ENCODE peak calls at places on chromosomes 11 and 22, in four cellular contexts. One of them, this sample, is unnamed.

GRCh38 chr11:14374922-14375630 is 16.1 kb upstream of the RRAS2 start:
- DNase-seq in kidney: no peak
- DNase-seq in A549: peak
- DNase-seq in CD8-positive, alpha-beta T cell: no peak
- DNase-seq in this sample: no peak

GRCh38 chr11:11148104-11148509 is 204.9 kb downstream of the CSNK2A3 start:
- DNase-seq in A549: peak
- DNase-seq in kidney: peak
- DNase-seq in CD8-positive, alpha-beta T cell: peak
- DNase-seq in this sample: peak

GRCh38 chr11:58179648-58180047 is 9.2 kb upstream of the OR9Q2 start:
- DNase-seq in CD8-positive, alpha-beta T cell: no peak
- DNase-seq in A549: no peak
- DNase-seq in kidney: peak
- DNase-seq in this sample: peak

GRCh38 chr11:89626366-89626765 is 83.7 kb upstream of the TRIM77 start:
- DNase-seq in A549: no peak
- DNase-seq in kidney: no peak
- DNase-seq in CD8-positive, alpha-beta T cell: no peak
- DNase-seq in this sample: no peak

GRCh38 chr11:6523253-6523652 is 26.2 kb downstream of the DNHD1 start:
- DNase-seq in A549: peak
- DNase-seq in kidney: no peak
- DNase-seq in CD8-positive, alpha-beta T cell: no peak
- DNase-seq in this sample: no peak

GRCh38 chr11:24391165-24391564 is 105.7 kb upstream of the LUZP2 start:
- DNase-seq in kidney: no peak
- DNase-seq in CD8-positive, alpha-beta T cell: no peak
- DNase-seq in A549: peak
- DNase-seq in this sample: no peak

GRCh38 chr11:122202951-122203456 is 87.0 kb upstream of the BLID start:
- DNase-seq in kidney: peak
- DNase-seq in CD8-positive, alpha-beta T cell: peak
- DNase-seq in A549: peak
- DNase-seq in this sample: peak

GRCh38 chr11:2404735-2405196 is 4.2 kb downstream of the TSSC4 start:
- DNase-seq in kidney: no peak
- DNase-seq in CD8-positive, alpha-beta T cell: no peak
- DNase-seq in A549: no peak
- DNase-seq in this sample: no peak

GRCh38 chr11:35276396-35276795 is 137.4 kb downstream of the CD44 start:
- DNase-seq in A549: peak
- DNase-seq in CD8-positive, alpha-beta T cell: no peak
- DNase-seq in kidney: no peak
- DNase-seq in this sample: no peak

GRCh38 chr22:24402460-24403192 is 24.8 kb upstream of the ADORA2A start:
- DNase-seq in kidney: peak
- DNase-seq in A549: peak
- DNase-seq in CD8-positive, alpha-beta T cell: no peak
- DNase-seq in this sample: peak

GRCh38 chr11:108177570-108177969 is 44.9 kb downstream of the NPAT start:
- DNase-seq in CD8-positive, alpha-beta T cell: no peak
- DNase-seq in A549: no peak
- DNase-seq in kidney: no peak
- DNase-seq in this sample: no peak
- TF ChIP-seq CTCF in CD8-positive, alpha-beta T cell: no peak
- TF ChIP-seq CTCF in A549: no peak
- TF ChIP-seq CTCF in kidney: no peak
- TF ChIP-seq CTCF in this sample: no peak

DNA sequence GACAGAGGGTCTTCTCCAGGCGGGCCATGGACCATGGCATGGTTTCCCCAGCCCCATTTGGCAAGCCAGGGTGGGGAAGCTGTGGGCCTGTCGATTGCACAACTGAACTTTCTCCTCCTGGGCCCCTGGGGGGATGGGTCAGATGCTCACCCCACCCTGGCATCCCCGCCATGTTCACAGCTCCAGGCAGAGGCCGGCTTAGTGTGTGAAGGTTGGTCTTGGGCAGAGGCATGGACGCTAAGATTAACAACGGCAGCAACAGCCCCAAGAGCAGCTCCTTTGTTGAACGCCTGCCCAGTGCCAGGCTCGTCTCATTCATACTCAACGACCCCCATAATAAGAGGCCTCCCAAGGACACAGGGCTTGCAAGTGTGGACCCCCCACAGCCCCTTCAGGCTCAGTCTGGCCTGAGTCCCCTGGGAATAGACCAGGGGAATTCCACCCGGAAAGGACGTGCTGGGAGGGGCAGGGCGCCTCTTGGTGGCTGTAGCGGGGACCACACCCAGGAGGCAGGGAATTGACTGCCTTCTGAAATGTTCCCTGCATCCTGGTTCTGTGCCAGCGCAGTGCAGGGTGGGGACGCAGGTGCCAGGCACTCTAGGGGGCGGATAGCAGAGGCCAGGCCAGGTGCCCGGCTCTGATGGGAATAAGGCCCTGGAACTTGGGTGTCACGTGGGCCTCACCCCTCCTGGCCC is 8.3 kb downstream of the TSPO start:
- DNase-seq in CD8-positive, alpha-beta T cell: no peak
- DNase-seq in kidney: no peak
- DNase-seq in A549: peak
- DNase-seq in this sample: no peak
- TF ChIP-seq CTCF in CD8-positive, alpha-beta T cell: no peak
- TF ChIP-seq CTCF in kidney: no peak
- TF ChIP-seq CTCF in A549: no peak
- TF ChIP-seq CTCF in this sample: peak

GRCh38 chr11:101323997-101324396 is 194.4 kb upstream of the PGR start:
- DNase-seq in A549: peak
- DNase-seq in CD8-positive, alpha-beta T cell: no peak
- DNase-seq in kidney: no peak
- DNase-seq in this sample: no peak
- TF ChIP-seq CTCF in A549: no peak
- TF ChIP-seq CTCF in CD8-positive, alpha-beta T cell: no peak
- TF ChIP-seq CTCF in kidney: no peak
- TF ChIP-seq CTCF in this sample: peak

DNA sequence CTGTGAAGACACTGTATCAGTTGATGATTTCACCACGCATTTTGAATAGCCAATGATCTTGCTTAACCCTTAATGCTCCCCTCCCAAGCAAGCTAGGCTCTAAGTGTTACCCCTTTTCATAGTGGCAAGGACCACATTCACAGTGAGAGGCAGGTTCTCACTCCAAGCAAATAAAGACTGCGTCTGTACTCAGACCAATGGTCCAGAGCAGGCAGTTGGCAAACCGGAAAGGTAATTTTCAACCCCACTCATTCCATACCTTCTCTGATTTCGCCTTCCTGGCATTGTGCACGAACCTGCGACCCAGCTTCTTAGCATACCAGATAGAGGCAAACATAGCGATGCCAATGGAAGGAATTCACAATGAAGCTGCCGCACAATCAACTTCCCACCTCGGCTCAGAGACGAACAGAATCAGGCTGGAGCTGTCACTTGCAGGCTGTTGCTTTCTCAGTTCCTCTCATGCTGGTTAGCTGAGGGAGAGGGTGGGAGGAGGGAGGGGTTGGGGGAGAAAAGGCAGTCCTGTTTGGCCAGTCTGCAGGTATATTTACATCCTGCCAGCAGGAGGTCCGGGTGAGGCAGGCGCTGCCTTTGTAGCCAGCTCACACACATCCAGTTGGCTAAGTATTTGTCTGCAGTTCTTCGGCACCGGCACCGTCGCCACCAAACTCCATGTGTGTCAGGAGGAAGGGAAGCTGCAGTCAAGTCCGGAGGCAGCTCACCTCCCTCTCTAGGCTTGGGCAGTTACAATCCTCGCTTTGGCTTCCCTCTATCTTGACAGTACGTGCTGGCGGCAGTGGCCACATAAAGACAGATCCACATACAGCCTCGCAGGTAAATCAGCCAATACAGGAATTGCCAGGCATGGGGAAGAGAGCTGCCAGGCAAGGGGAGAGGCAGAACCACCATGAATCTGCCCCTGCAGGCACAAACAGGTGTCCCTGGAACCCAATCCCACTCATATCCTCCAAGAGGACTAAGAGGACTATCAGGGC is 1151.3 kb upstream of the CCDC90B start:
- DNase-seq in kidney: peak
- DNase-seq in CD8-positive, alpha-beta T cell: no peak
- DNase-seq in A549: peak
- DNase-seq in this sample: no peak
- TF ChIP-seq CTCF in kidney: no peak
- TF ChIP-seq CTCF in CD8-positive, alpha-beta T cell: no peak
- TF ChIP-seq CTCF in A549: no peak
- TF ChIP-seq CTCF in this sample: no peak

GRCh38 chr11:112464949-112465348 is 204.3 kb upstream of the PLET1 start:
- DNase-seq in CD8-positive, alpha-beta T cell: no peak
- DNase-seq in A549: no peak
- DNase-seq in kidney: no peak
- DNase-seq in this sample: no peak
- TF ChIP-seq CTCF in CD8-positive, alpha-beta T cell: no peak
- TF ChIP-seq CTCF in A549: no peak
- TF ChIP-seq CTCF in kidney: no peak
- TF ChIP-seq CTCF in this sample: no peak

This sample was measured in heart right ventricle.